ENCODE peak calls at places on chromosomes 5 and 9, in five cellular contexts. S, Z, N, C and R are unnamed samples.

GRCh38 chr5:60636001-60636400 is 64.0 kb downstream of the DEPDC1B start:
- DNase-seq in S (no peak), C (no peak), Z (no peak), N (no peak), R (no peak)

GRCh38 chr9:78973906-78974305 is 597.9 kb upstream of the TLE4 start:
- DNase-seq in C (no peak), N (no peak), Z (no peak), S (no peak), R (no peak)

GRCh38 chr9:137157618-137158502 is 12.0 kb downstream of the LRRC26 start:
- DNase-seq in N (no peak), C (no peak), S (no peak), Z (no peak), R (no peak)

GRCh38 chr5:93708442-93708841 is 33.0 kb downstream of the POU5F2 start:
- DNase-seq in S (no peak), C (no peak), N (no peak), Z (no peak), R (no peak)

GRCh38 chr9:135969064-135969683 is 8.0 kb upstream of the UBAC1 start:
- DNase-seq in C (no peak), Z (no peak), S (no peak), N (no peak), R (no peak)

GRCh38 chr9:33750839-33751339 is 44.5 kb upstream of the PRSS3 start:
- DNase-seq in C (no peak), Z (no peak), S (no peak), N (peak), R (no peak)

GRCh38 chr5:159211712-159212111 is 2.4 kb upstream of the RNF145 start:
- DNase-seq in C (no peak), Z (no peak), N (peak), S (no peak), R (no peak)

GRCh38 chr9:28073278-28073677 is 500.0 kb upstream of the C9orf72 start:
- DNase-seq in N (peak), C (peak), S (peak), Z (no peak), R (peak)

GRCh38 chr5:125220284-125220683 is 473.8 kb upstream of the ZNF608 start:
- DNase-seq in C (no peak), Z (no peak), N (no peak), S (no peak), R (no peak)

GRCh38 chr5:60403343-60404006 is 296.5 kb downstream of the DEPDC1B start:
- DNase-seq in C (peak), N (no peak), Z (no peak), S (no peak), R (no peak)

GRCh38 chr5:178454308-178454707 is 135.9 kb downstream of the COL23A1 start:
- DNase-seq in C (no peak), N (peak), S (no peak), Z (no peak), R (no peak)

GRCh38 chr9:2403701-2404100 is 217.9 kb upstream of the VLDLR start:
- DNase-seq in S (no peak), C (no peak), N (no peak), Z (no peak), R (no peak)

GRCh38 chr9:90300901-90301688 is 341.5 kb downstream of the DIRAS2 start:
- DNase-seq in N (peak), Z (no peak), S (no peak), C (no peak), R (peak)

GRCh38 chr5:22649076-22649475 is 204.1 kb downstream of the CDH12 start:
- DNase-seq in N (no peak), S (no peak), Z (no peak), C (no peak), R (no peak)

GRCh38 chr9:97710356-97711222 is 13.4 kb upstream of the XPA start:
- DNase-seq in Z (no peak), N (peak), C (peak), S (peak), R (peak)

GRCh38 chr5:181282874-181283273 is 21.9 kb upstream of the TRIM52 start:
- DNase-seq in S (no peak), C (no peak), Z (no peak), N (no peak), R (no peak)

GRCh38 chr5:140554454-140554853 is 2.8 kb downstream of the SRA1 start:
- DNase-seq in Z (no peak), C (no peak), N (no peak), S (no peak), R (no peak)

GRCh38 chr5:55278778-55279177 is 28.7 kb downstream of the DHX29 start:
- DNase-seq in Z (no peak), S (no peak), C (no peak), N (no peak), R (no peak)

GRCh38 chr5:80960531-80961375 is 590 bp downstream of the RASGRF2 start:
- DNase-seq in C (peak), N (peak), Z (no peak), S (peak), R (no peak)

GRCh38 chr5:154844800-154845199 is 5.6 kb downstream of the FAXDC2 start:
- DNase-seq in Z (no peak), C (peak), S (no peak), N (peak), R (no peak)

GRCh38 chr9:90249094-90249493 is 393.5 kb downstream of the DIRAS2 start:
- DNase-seq in C (no peak), Z (no peak), S (no peak), N (no peak), R (no peak)

GRCh38 chr5:89043676-89044075 is 160.7 kb upstream of the MEF2C start:
- DNase-seq in C (peak), N (no peak), Z (no peak), S (no peak), R (no peak)

GRCh38 chr9:136327313-136327971 is at the start of gene GPSM1:
- DNase-seq in S (no peak), C (no peak), Z (no peak), N (peak), R (no peak)

DNA sequence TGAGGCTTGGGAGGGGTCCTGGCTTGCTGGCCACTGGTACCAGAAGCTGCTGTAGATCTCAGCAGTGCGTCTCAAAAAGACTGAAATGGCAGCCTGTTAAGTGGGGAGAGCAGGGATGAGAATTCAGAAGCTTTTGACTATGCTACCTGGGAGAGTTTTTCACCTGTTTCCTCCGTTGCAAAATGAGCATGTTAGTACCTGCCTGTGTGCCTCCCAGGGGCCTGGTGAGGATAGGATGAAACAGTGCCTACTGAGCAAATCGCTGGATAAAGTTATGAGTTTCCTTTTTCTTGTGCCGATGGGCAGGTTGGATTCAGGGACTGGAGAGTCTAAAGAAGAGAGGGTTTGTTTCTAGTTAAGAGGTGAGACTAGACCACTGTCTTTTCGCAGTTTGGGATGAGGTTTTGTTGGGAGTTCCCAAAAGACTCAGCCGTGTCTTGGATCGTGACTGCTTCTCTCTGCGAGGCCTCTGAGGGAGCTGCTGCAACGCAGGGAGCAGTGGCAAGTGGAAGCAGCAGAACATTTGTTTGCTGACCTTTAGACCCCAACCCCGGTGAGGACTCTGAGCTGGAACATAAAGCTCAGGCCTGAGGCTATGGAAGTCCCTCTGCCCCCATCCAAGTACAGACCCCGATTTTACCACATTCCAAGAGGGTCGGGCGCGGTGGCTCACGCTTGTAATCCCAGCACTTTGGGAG is 1.4 kb downstream of the RALGPS1 start:
- DNase-seq in Z (no peak), S (no peak), N (no peak), C (peak), R (no peak)
- TF ChIP-seq YY1 in Z (no peak), S (no peak), N (no peak), C (no peak), R (no peak)

GRCh38 chr9:93307468-93308157 is 123.7 kb downstream of the WNK2 start:
- DNase-seq in Z (no peak), S (no peak), C (no peak), N (no peak), R (no peak)

GRCh38 chr9:93306579-93307091 is 122.7 kb downstream of the WNK2 start:
- DNase-seq in C (no peak), Z (no peak), S (peak), N (peak), R (no peak)

GRCh38 chr9:93308676-93309075 is 124.7 kb downstream of the WNK2 start:
- DNase-seq in S (no peak), N (no peak), C (no peak), Z (no peak), R (no peak)

GRCh38 chr9:93309889-93310425 is 126.0 kb downstream of the WNK2 start:
- DNase-seq in N (no peak), C (no peak), S (no peak), Z (no peak), R (no peak)

GRCh38 chr9:93308158-93308602 is 124.2 kb downstream of the WNK2 start:
- DNase-seq in S (no peak), N (no peak), C (no peak), Z (no peak), R (no peak)
- TF ChIP-seq YY1 in S (no peak), N (no peak), C (no peak), Z (no peak), R (no peak)

GRCh38 chr5:127080001-127080478 is 6.7 kb upstream of the C5orf63 start:
- DNase-seq in C (no peak), N (no peak), S (no peak), Z (no peak), R (peak)
- TF ChIP-seq YY1 in C (no peak), N (no peak), S (no peak), Z (no peak), R (no peak)

GRCh38 chr9:111399772-111400563 is 69.9 kb upstream of the OR2K2 start:
- DNase-seq in N (peak), Z (no peak), S (peak), C (peak), R (peak)
- TF ChIP-seq YY1 in N (no peak), Z (no peak), S (no peak), C (no peak), R (no peak)

DNA sequence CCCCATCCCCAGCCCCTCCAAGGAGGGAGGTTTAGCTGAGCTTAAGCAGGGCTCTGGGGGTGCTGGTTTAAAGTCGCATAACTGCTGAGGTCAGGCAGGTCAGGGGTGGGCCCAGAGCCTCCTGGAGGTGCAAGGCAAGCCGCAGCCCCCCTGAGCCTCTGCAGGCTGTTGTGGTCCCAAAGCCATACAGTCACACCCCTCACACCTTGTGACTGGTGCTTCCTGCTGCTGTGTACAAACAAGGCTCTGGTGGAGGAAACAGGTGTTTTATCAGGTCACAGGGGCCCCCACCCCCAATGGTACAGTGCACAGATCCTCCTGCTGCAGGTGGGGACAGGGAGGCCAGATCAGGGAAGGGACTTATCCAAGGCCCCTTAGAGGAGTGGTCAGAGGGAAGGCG is 8.0 kb downstream of the TCF7 start:
- DNase-seq in S (no peak), N (no peak), Z (no peak), C (no peak), R (no peak)
- TF ChIP-seq YY1 in S (no peak), N (no peak), Z (no peak), C (no peak), R (no peak)

DNA sequence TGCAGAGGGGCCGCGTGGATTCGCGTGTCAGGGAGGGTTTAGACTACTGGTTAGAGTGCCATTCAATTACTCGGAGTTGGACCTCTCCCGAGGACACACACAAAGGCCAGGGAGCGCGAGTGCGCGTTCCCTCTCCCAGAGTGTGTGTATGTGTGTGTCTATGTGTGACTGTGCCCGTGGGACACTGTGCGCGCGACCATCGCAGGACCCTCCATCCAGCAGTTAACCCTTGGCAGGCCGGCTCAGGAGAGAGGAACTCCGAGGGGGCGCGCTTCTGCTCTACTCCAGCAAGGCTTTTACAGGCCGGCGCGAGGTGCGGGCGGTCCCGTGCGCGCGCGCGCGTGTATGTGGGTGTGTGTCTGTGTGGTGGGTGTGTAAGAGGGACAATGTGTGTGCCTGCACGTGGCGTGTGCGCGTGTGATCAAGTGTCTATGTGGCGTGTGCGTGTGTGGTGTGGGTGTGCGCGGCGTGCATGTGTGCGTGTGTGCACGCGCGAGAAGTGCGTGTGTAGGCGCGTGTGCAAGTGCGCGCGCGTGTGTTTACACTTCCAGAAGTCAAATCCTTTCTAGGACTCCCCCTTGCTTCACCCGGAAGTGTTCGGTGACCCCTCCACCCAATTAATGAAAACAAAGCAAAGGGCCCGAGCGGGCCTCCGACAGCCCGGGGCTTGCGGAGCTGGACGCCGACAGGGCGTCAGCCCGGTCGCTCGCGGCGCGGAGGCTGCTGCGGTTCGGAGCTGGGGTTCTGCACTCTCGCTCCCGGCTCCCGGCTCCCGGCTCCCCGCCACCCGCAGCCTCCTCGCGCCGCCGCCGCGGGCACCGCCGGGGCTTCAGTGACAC is 75.3 kb upstream of the TBCA start:
- DNase-seq in N (peak), C (no peak), S (peak), Z (no peak), R (no peak)
- TF ChIP-seq YY1 in N (no peak), C (no peak), S (no peak), Z (no peak), R (no peak)

GRCh38 chr9:88766778-88767503 is 224.3 kb upstream of the S1PR3 start:
- DNase-seq in Z (no peak), N (no peak), C (no peak), S (no peak), R (no peak)
- TF ChIP-seq YY1 in Z (no peak), N (no peak), C (no peak), S (no peak), R (no peak)

GRCh38 chr9:116087246-116087645 is 66.3 kb upstream of the PAPPA start:
- DNase-seq in N (no peak), Z (no peak), C (no peak), S (no peak), R (no peak)
- TF ChIP-seq YY1 in N (no peak), Z (no peak), C (no peak), S (no peak), R (no peak)

GRCh38 chr5:150487199-150488061 is 20.5 kb upstream of the NDST1 start:
- DNase-seq in Z (no peak), C (peak), N (peak), S (no peak), R (no peak)

GRCh38 chr5:150488519-150489357 is 19.2 kb upstream of the NDST1 start:
- DNase-seq in N (no peak), C (no peak), S (no peak), Z (no peak), R (no peak)

GRCh38 chr5:150490296-150490669 is 17.6 kb upstream of the NDST1 start:
- DNase-seq in C (no peak), N (no peak), Z (no peak), S (no peak), R (no peak)

GRCh38 chr5:150490754-150491153 is 17.2 kb upstream of the NDST1 start:
- DNase-seq in Z (no peak), N (no peak), C (no peak), S (no peak), R (no peak)

DNA sequence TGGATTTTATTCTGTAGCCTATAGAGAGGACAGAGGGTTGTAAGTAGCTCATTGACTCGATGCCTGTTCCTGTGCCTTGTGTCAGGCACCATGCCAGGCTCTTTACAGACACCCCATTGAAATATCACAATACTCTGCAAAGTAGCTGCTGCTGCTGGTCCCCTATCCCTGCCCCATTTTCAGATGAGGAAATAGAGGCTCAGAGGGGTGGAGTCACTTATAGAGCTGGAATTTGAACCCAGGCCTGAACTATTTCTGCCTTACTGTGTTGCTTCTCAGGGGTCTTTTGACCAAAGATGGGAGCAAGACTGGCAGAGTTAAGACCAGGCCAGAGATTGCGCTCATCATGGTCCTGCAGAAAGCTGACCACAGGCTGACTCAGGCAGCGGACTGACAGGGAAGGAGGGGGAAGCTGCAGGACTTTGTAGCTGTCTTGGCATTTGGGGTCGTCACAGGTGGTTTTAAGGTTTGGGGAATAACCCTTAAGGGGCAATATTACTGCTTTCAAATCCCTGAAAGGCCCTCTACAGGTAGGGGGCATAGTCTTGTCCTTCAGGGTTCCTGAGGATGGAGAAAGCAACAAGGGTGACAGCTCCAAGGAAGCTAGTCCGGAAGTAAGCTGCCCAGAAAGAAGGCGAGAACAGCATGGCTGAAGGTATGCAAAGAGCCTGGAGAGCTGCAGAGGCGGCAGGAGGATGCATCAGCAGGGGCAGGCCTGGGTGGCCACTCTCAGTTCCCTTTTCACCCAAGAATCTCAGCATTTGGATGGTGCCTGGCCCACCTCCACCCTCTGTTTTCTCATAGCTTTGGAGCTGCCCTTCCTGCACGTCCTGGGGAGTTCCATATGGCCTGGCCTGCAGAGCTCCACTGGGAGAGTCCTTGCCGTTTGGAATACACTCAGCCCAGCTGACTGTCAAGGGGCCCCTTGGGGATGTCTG is 18.3 kb upstream of the NDST1 start:
- DNase-seq in Z (peak), C (no peak), N (no peak), S (no peak), R (no peak)
- TF ChIP-seq YY1 in Z (peak), C (no peak), N (no peak), S (no peak), R (no peak)